ENCODE peak calls at places on chromosomes 5 and 9, in four cellular contexts. One of them, this sample, is unnamed.

GRCh38 chr9:108854094-108854493 is 1.7 kb downstream of the ACTL7B start:
- DNase-seq in heart left ventricle: no peak
- DNase-seq in caudate nucleus: no peak
- DNase-seq in ureter: no peak
- DNase-seq in this sample: no peak

GRCh38 chr5:135569755-135570452 is 8.9 kb downstream of the CXCL14 start:
- DNase-seq in heart left ventricle: no peak
- DNase-seq in caudate nucleus: no peak
- DNase-seq in ureter: no peak
- DNase-seq in this sample: no peak

GRCh38 chr5:72268753-72269410 is 51.2 kb downstream of the MRPS27 start:
- DNase-seq in heart left ventricle: peak; percentile 27
- DNase-seq in caudate nucleus: no peak
- DNase-seq in ureter: no peak
- DNase-seq in this sample: no peak

GRCh38 chr5:172282277-172283019 is 1.1 kb downstream of the UBTD2 start:
- DNase-seq in heart left ventricle: no peak
- DNase-seq in caudate nucleus: no peak
- DNase-seq in ureter: no peak
- DNase-seq in this sample: no peak

GRCh38 chr5:75600535-75600934 is 10.7 kb upstream of the ANKDD1B start:
- DNase-seq in heart left ventricle: no peak
- DNase-seq in caudate nucleus: no peak
- DNase-seq in ureter: no peak
- DNase-seq in this sample: no peak

GRCh38 chr5:76524872-76525271 is 98.3 kb downstream of the F2RL2 start:
- DNase-seq in heart left ventricle: no peak
- DNase-seq in caudate nucleus: no peak
- DNase-seq in ureter: no peak
- DNase-seq in this sample: no peak

GRCh38 chr5:113451797-113452196 is 17.0 kb upstream of the TSSK1B start:
- DNase-seq in heart left ventricle: no peak
- DNase-seq in caudate nucleus: no peak
- DNase-seq in ureter: no peak
- DNase-seq in this sample: no peak

GRCh38 chr9:127519301-127520166 is 68.2 kb downstream of the LRSAM1 start:
- DNase-seq in heart left ventricle: peak; percentile 47
- DNase-seq in caudate nucleus: no peak
- DNase-seq in ureter: no peak
- DNase-seq in this sample: no peak

GRCh38 chr5:96507128-96507527 is 74.1 kb upstream of the PCSK1 start:
- DNase-seq in heart left ventricle: no peak
- DNase-seq in caudate nucleus: no peak
- DNase-seq in ureter: no peak
- DNase-seq in this sample: no peak

GRCh38 chr5:82620957-82621600 is 342.9 kb upstream of the RPS23 start:
- DNase-seq in heart left ventricle: no peak
- DNase-seq in caudate nucleus: no peak
- DNase-seq in ureter: no peak
- DNase-seq in this sample: no peak

GRCh38 chr5:171806976-171807823 is 21.6 kb downstream of the SMIM23 start:
- DNase-seq in heart left ventricle: no peak
- DNase-seq in caudate nucleus: no peak
- DNase-seq in ureter: no peak
- DNase-seq in this sample: no peak

GRCh38 chr5:73948289-73948688 is 322.3 kb downstream of the ARHGEF28 start:
- DNase-seq in heart left ventricle: no peak
- DNase-seq in caudate nucleus: no peak
- DNase-seq in ureter: no peak
- DNase-seq in this sample: no peak

GRCh38 chr9:116741106-116741740 is 54.1 kb downstream of the TRIM32 start:
- DNase-seq in heart left ventricle: no peak
- DNase-seq in caudate nucleus: no peak
- DNase-seq in ureter: no peak
- DNase-seq in this sample: no peak

GRCh38 chr5:173265433-173265832 is 30.4 kb upstream of the NKX2-5 start:
- DNase-seq in heart left ventricle: peak; percentile 81
- DNase-seq in caudate nucleus: no peak
- DNase-seq in ureter: no peak
- DNase-seq in this sample: no peak

GRCh38 chr5:55836191-55836590 is 15.0 kb upstream of the IL31RA start:
- DNase-seq in heart left ventricle: no peak
- DNase-seq in caudate nucleus: no peak
- DNase-seq in ureter: no peak
- DNase-seq in this sample: no peak

GRCh38 chr5:62347928-62348327 is 41.9 kb downstream of the KIF2A start:
- DNase-seq in heart left ventricle: no peak
- DNase-seq in caudate nucleus: no peak
- DNase-seq in ureter: no peak
- DNase-seq in this sample: no peak

GRCh38 chr5:172417130-172417802 is 37.1 kb downstream of the SH3PXD2B start:
- DNase-seq in heart left ventricle: no peak
- DNase-seq in caudate nucleus: no peak
- DNase-seq in ureter: no peak
- DNase-seq in this sample: no peak

GRCh38 chr5:124686239-124687004 is 60.0 kb downstream of the ZNF608 start:
- DNase-seq in heart left ventricle: no peak
- DNase-seq in caudate nucleus: no peak
- DNase-seq in ureter: no peak
- DNase-seq in this sample: no peak

GRCh38 chr5:74526111-74526510 is 114.4 kb downstream of the ENC1 start:
- DNase-seq in heart left ventricle: no peak
- DNase-seq in caudate nucleus: no peak
- DNase-seq in ureter: no peak
- DNase-seq in this sample: no peak

GRCh38 chr5:138230261-138230660 is 17.1 kb upstream of the CDC23 start:
- DNase-seq in heart left ventricle: peak; percentile 46
- DNase-seq in caudate nucleus: no peak
- DNase-seq in ureter: peak; percentile 45
- DNase-seq in this sample: no peak

GRCh38 chr5:61496406-61497307 is 164.6 kb downstream of the ZSWIM6 start:
- DNase-seq in heart left ventricle: no peak
- DNase-seq in caudate nucleus: no peak
- DNase-seq in ureter: no peak
- DNase-seq in this sample: no peak

GRCh38 chr5:14504816-14505215 is 76.8 kb upstream of the OTULINL start:
- DNase-seq in heart left ventricle: no peak
- DNase-seq in caudate nucleus: no peak
- DNase-seq in ureter: no peak
- DNase-seq in this sample: no peak

GRCh38 chr5:179793470-179794139 is at the start of gene LTC4S:
- DNase-seq in heart left ventricle: peak; percentile 87
- DNase-seq in caudate nucleus: peak; percentile 34
- DNase-seq in ureter: peak; percentile 88
- DNase-seq in this sample: peak; percentile 67

This sample was measured in C1 segment of cervical spinal cord.